ENCODE peak calls at places on chromosomes 1 and 21, in six cellular contexts. One of them, this sample, is unnamed.

GRCh38 chr1:182169203-182169602 is 107.7 kb upstream of the ZNF648 start:
- DNase-seq in suprapubic skin: no peak
- DNase-seq in GM12878: no peak
- DNase-seq in HCT116: no peak
- DNase-seq in prostate gland: no peak
- DNase-seq in SK-N-SH: no peak
- DNase-seq in this sample: no peak

GRCh38 chr1:228180271-228180987 is 14.8 kb downstream of the IBA57 start:
- DNase-seq in SK-N-SH: no peak
- DNase-seq in prostate gland: no peak
- DNase-seq in HCT116: no peak
- DNase-seq in GM12878: no peak
- DNase-seq in suprapubic skin: peak
- DNase-seq in this sample: peak

GRCh38 chr1:161261859-161262225 is 3.3 kb downstream of the PCP4L1 start:
- DNase-seq in SK-N-SH: no peak
- DNase-seq in suprapubic skin: no peak
- DNase-seq in HCT116: no peak
- DNase-seq in GM12878: no peak
- DNase-seq in prostate gland: no peak
- DNase-seq in this sample: no peak

GRCh38 chr1:88678405-88678804 is 5.7 kb upstream of the PKN2 start:
- DNase-seq in suprapubic skin: no peak
- DNase-seq in SK-N-SH: no peak
- DNase-seq in HCT116: no peak
- DNase-seq in GM12878: no peak
- DNase-seq in prostate gland: peak
- DNase-seq in this sample: no peak

GRCh38 chr21:28160378-28160777 is 832.3 kb downstream of the LTN1 start:
- DNase-seq in prostate gland: no peak
- DNase-seq in GM12878: no peak
- DNase-seq in suprapubic skin: no peak
- DNase-seq in SK-N-SH: no peak
- DNase-seq in HCT116: no peak
- DNase-seq in this sample: no peak

GRCh38 chr1:201850053-201850397 is 21.1 kb downstream of the IPO9 start:
- DNase-seq in HCT116: no peak
- DNase-seq in prostate gland: no peak
- DNase-seq in SK-N-SH: no peak
- DNase-seq in suprapubic skin: no peak
- DNase-seq in GM12878: no peak
- DNase-seq in this sample: no peak

GRCh38 chr1:193216920-193217319 is 30.5 kb upstream of the B3GALT2 start:
- DNase-seq in SK-N-SH: no peak
- DNase-seq in prostate gland: no peak
- DNase-seq in HCT116: no peak
- DNase-seq in GM12878: peak
- DNase-seq in suprapubic skin: no peak
- DNase-seq in this sample: peak

GRCh38 chr1:94926365-94926914 is 470 bp downstream of the CNN3 start:
- DNase-seq in HCT116: no peak
- DNase-seq in GM12878: no peak
- DNase-seq in SK-N-SH: peak
- DNase-seq in suprapubic skin: no peak
- DNase-seq in prostate gland: peak
- DNase-seq in this sample: peak

GRCh38 chr1:166627583-166627982 is 211.7 kb upstream of the POGK start:
- DNase-seq in prostate gland: no peak
- DNase-seq in suprapubic skin: no peak
- DNase-seq in GM12878: no peak
- DNase-seq in HCT116: no peak
- DNase-seq in SK-N-SH: no peak
- DNase-seq in this sample: peak

GRCh38 chr1:44038876-44039657 is 7.8 kb upstream of the SLC6A9 start:
- DNase-seq in prostate gland: no peak
- DNase-seq in SK-N-SH: no peak
- DNase-seq in suprapubic skin: no peak
- DNase-seq in GM12878: no peak
- DNase-seq in HCT116: no peak
- DNase-seq in this sample: no peak

GRCh38 chr1:7373936-7374760 is 396.9 kb upstream of the VAMP3 start:
- DNase-seq in suprapubic skin: peak
- DNase-seq in GM12878: no peak
- DNase-seq in prostate gland: no peak
- DNase-seq in HCT116: no peak
- DNase-seq in SK-N-SH: no peak
- DNase-seq in this sample: no peak

GRCh38 chr1:174872615-174873058 is 127.1 kb upstream of the CACYBP start:
- DNase-seq in GM12878: no peak
- DNase-seq in HCT116: no peak
- DNase-seq in suprapubic skin: no peak
- DNase-seq in SK-N-SH: no peak
- DNase-seq in prostate gland: no peak
- DNase-seq in this sample: peak

GRCh38 chr1:71753746-71754145 is 528.6 kb downstream of the NEGR1 start:
- DNase-seq in prostate gland: no peak
- DNase-seq in SK-N-SH: no peak
- DNase-seq in HCT116: no peak
- DNase-seq in GM12878: no peak
- DNase-seq in suprapubic skin: no peak
- DNase-seq in this sample: peak

GRCh38 chr1:248834343-248834940 is 3.6 kb upstream of the ZNF672 start:
- DNase-seq in HCT116: no peak
- DNase-seq in prostate gland: no peak
- DNase-seq in suprapubic skin: peak
- DNase-seq in GM12878: no peak
- DNase-seq in SK-N-SH: no peak
- DNase-seq in this sample: no peak

GRCh38 chr21:21996891-21997290 is 998.7 kb downstream of the NCAM2 start:
- DNase-seq in SK-N-SH: no peak
- DNase-seq in suprapubic skin: no peak
- DNase-seq in HCT116: no peak
- DNase-seq in prostate gland: no peak
- DNase-seq in GM12878: no peak
- DNase-seq in this sample: no peak

GRCh38 chr1:159577446-159577845 is 10.2 kb upstream of the APCS start:
- DNase-seq in SK-N-SH: no peak
- DNase-seq in HCT116: no peak
- DNase-seq in GM12878: no peak
- DNase-seq in suprapubic skin: no peak
- DNase-seq in prostate gland: no peak
- DNase-seq in this sample: no peak

GRCh38 chr1:27099904-27100796 is 54.8 kb downstream of the SLC9A1 start:
- DNase-seq in suprapubic skin: no peak
- DNase-seq in HCT116: no peak
- DNase-seq in prostate gland: no peak
- DNase-seq in SK-N-SH: peak
- DNase-seq in GM12878: no peak
- DNase-seq in this sample: peak

GRCh38 chr1:962381-963350 is 2.3 kb downstream of the KLHL17 start:
- DNase-seq in suprapubic skin: no peak
- DNase-seq in GM12878: no peak
- DNase-seq in HCT116: no peak
- DNase-seq in prostate gland: no peak
- DNase-seq in SK-N-SH: no peak
- DNase-seq in this sample: no peak

GRCh38 chr1:172469717-172470116 is 25.8 kb upstream of the PIGC start:
- DNase-seq in prostate gland: no peak
- DNase-seq in suprapubic skin: no peak
- DNase-seq in GM12878: no peak
- DNase-seq in HCT116: no peak
- DNase-seq in SK-N-SH: no peak
- DNase-seq in this sample: no peak
- H3K27ac ChIP-seq in prostate gland: no peak
- H3K27ac ChIP-seq in suprapubic skin: no peak
- H3K27ac ChIP-seq in GM12878: no peak
- H3K27ac ChIP-seq in HCT116: no peak
- H3K27ac ChIP-seq in SK-N-SH: no peak
- H3K27ac ChIP-seq in this sample: no peak

GRCh38 chr1:66271216-66271903 is 262.6 kb upstream of the SGIP1 start:
- DNase-seq in HCT116: peak
- DNase-seq in suprapubic skin: peak
- DNase-seq in GM12878: no peak
- DNase-seq in SK-N-SH: peak
- DNase-seq in prostate gland: peak
- DNase-seq in this sample: peak
- TF ChIP-seq POLR2AphosphoS5 in HCT116: peak
- TF ChIP-seq POLR2AphosphoS5 in suprapubic skin: no peak
- TF ChIP-seq POLR2AphosphoS5 in GM12878: peak
- TF ChIP-seq POLR2AphosphoS5 in SK-N-SH: peak
- TF ChIP-seq POLR2AphosphoS5 in prostate gland: peak
- TF ChIP-seq POLR2AphosphoS5 in this sample: no peak

DNA sequence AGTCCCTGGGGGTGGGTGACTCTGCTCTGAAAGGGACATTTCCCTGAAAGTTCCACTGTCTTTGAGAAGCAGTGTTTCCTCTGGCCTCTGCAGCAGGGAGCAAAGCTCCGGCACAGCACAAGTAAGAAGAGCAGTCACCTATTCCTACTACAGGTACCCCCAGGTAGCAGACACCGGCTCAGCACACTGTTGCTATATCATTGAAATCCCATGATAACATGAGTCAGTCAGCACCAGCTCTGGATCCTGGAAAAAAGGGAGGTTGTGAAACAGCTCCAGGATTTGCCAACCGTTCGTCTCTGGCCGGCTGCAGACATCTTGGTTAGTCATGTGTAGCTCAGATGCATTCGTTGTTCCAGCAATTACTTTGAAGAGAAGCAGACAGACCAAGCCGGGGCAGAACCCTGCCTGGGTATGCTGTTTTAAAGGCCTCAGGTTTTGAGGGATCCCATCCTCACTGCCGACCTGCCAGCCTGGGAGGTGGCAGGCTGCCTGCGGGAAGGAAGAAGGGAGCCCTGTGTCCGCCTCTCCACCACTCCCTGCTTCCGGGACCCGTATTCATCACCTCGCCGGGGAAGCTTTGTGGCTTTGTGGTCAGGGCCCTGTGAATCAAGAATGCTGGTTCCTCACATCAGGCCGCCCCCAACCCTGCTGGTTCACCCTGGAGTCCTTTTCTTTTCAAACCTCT is 139.2 kb downstream of the CLIC6 start:
- DNase-seq in HCT116: peak
- DNase-seq in prostate gland: no peak
- DNase-seq in GM12878: no peak
- DNase-seq in SK-N-SH: no peak
- DNase-seq in suprapubic skin: no peak
- DNase-seq in this sample: no peak
- H3K27ac ChIP-seq in HCT116: peak
- H3K27ac ChIP-seq in prostate gland: no peak
- H3K27ac ChIP-seq in GM12878: no peak
- H3K27ac ChIP-seq in SK-N-SH: peak
- H3K27ac ChIP-seq in suprapubic skin: peak
- H3K27ac ChIP-seq in this sample: no peak

GRCh38 chr21:36909423-36909822 is 57.0 kb downstream of the HLCS start:
- DNase-seq in prostate gland: no peak
- DNase-seq in HCT116: no peak
- DNase-seq in SK-N-SH: no peak
- DNase-seq in suprapubic skin: no peak
- DNase-seq in GM12878: no peak
- DNase-seq in this sample: no peak

GRCh38 chr21:36910581-36911307 is 55.7 kb downstream of the HLCS start:
- DNase-seq in HCT116: no peak
- DNase-seq in SK-N-SH: peak
- DNase-seq in prostate gland: no peak
- DNase-seq in suprapubic skin: no peak
- DNase-seq in GM12878: no peak
- DNase-seq in this sample: no peak

GRCh38 chr21:36904093-36904666 is 62.3 kb downstream of the HLCS start:
- DNase-seq in HCT116: no peak
- DNase-seq in SK-N-SH: no peak
- DNase-seq in prostate gland: no peak
- DNase-seq in suprapubic skin: no peak
- DNase-seq in GM12878: no peak
- DNase-seq in this sample: no peak

GRCh38 chr21:36909901-36910561 is 56.4 kb downstream of the HLCS start:
- DNase-seq in suprapubic skin: no peak
- DNase-seq in HCT116: peak
- DNase-seq in prostate gland: no peak
- DNase-seq in SK-N-SH: no peak
- DNase-seq in GM12878: no peak
- DNase-seq in this sample: no peak

GRCh38 chr21:36908260-36908908 is 58.1 kb downstream of the HLCS start:
- DNase-seq in GM12878: no peak
- DNase-seq in HCT116: no peak
- DNase-seq in prostate gland: no peak
- DNase-seq in SK-N-SH: no peak
- DNase-seq in suprapubic skin: no peak
- DNase-seq in this sample: no peak
- TF ChIP-seq POLR2AphosphoS5 in GM12878: no peak
- TF ChIP-seq POLR2AphosphoS5 in HCT116: no peak
- TF ChIP-seq POLR2AphosphoS5 in prostate gland: no peak
- TF ChIP-seq POLR2AphosphoS5 in SK-N-SH: no peak
- TF ChIP-seq POLR2AphosphoS5 in suprapubic skin: no peak
- TF ChIP-seq POLR2AphosphoS5 in this sample: no peak

DNA sequence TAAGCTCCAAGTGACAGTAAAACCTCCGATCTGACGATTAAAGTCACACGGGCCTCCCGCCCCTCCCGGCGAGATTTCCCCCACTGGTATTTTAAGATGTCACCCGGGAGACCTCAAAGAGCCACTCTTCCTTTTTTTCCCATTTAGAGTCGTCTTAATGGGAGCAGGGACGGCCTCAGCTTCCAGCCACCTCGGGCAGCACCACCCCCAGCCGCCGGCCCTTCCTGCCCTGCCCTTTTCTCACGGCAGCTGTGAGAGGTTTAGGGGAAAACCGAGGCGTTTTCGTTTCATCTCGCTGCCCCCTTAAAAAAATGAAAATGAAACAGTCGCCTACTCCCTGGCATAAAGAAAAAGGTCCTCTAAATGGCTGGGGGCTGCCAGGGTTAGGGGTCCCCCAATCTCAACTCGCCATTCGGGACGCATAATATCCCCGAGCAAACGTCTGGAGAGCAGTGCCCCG is 1.4 kb downstream of the RUNX3 start:
- DNase-seq in prostate gland: no peak
- DNase-seq in SK-N-SH: peak
- DNase-seq in GM12878: no peak
- DNase-seq in HCT116: no peak
- DNase-seq in suprapubic skin: no peak
- DNase-seq in this sample: peak
- H3K27ac ChIP-seq in prostate gland: peak
- H3K27ac ChIP-seq in SK-N-SH: no peak
- H3K27ac ChIP-seq in GM12878: peak
- H3K27ac ChIP-seq in HCT116: peak
- H3K27ac ChIP-seq in suprapubic skin: peak
- H3K27ac ChIP-seq in this sample: no peak

GRCh38 chr1:31423418-31423947 is 10.5 kb downstream of the SERINC2 start:
- DNase-seq in HCT116: no peak
- DNase-seq in prostate gland: no peak
- DNase-seq in GM12878: peak
- DNase-seq in suprapubic skin: no peak
- DNase-seq in SK-N-SH: no peak
- DNase-seq in this sample: no peak
- TF ChIP-seq POLR2AphosphoS5 in HCT116: no peak
- TF ChIP-seq POLR2AphosphoS5 in prostate gland: no peak
- TF ChIP-seq POLR2AphosphoS5 in GM12878: no peak
- TF ChIP-seq POLR2AphosphoS5 in suprapubic skin: no peak
- TF ChIP-seq POLR2AphosphoS5 in SK-N-SH: no peak
- TF ChIP-seq POLR2AphosphoS5 in this sample: no peak

GRCh38 chr1:224938652-224939051 is 9.2 kb downstream of the DNAH14 start:
- DNase-seq in prostate gland: no peak
- DNase-seq in GM12878: no peak
- DNase-seq in suprapubic skin: no peak
- DNase-seq in SK-N-SH: no peak
- DNase-seq in HCT116: no peak
- DNase-seq in this sample: no peak
- H3K27ac ChIP-seq in prostate gland: no peak
- H3K27ac ChIP-seq in GM12878: no peak
- H3K27ac ChIP-seq in suprapubic skin: no peak
- H3K27ac ChIP-seq in SK-N-SH: no peak
- H3K27ac ChIP-seq in HCT116: no peak
- H3K27ac ChIP-seq in this sample: no peak

This sample was measured in GM23338.